ENCODE peak calls at places on chromosome 17, in eight cellular contexts. U is anterior cingulate cortex; L is ascending aorta; X is CD4-positive, alpha-beta T cell; Z is activated CD4-positive, alpha-beta T cell treated with anti-CD3 and anti-CD28 coated beads, Interleukin-2, amount 50 U/mL, for 1 hour; T is memory B cell; G is sigmoid colon; J is RWPE1. Q is an unnamed sample.

GRCh38 chr17:78231991-78232759 is 744 bp downstream of the TMEM235 start:
- DNase-seq in U (no peak), L (no peak), X (no peak), Z (no peak), T (peak; percentile 41), G (no peak), J (no peak), Q (no peak)

GRCh38 chr17:45339646-45340605 is 23.1 kb upstream of the MAP3K14 start:
- DNase-seq in U (no peak), L (no peak), X (no peak), Z (no peak), T (no peak), G (peak; percentile 48), J (no peak), Q (no peak)

GRCh38 chr17:6507535-6507934 is 48.8 kb downstream of the PITPNM3 start:
- DNase-seq in U (no peak), L (no peak), X (no peak), Z (no peak), T (no peak), G (peak; percentile 88), J (peak; percentile 96), Q (peak; percentile 57)

GRCh38 chr17:51908841-51909537 is 249.5 kb downstream of the CA10 start:
- DNase-seq in U (no peak), L (no peak), X (no peak), Z (no peak), T (no peak), G (no peak), J (no peak), Q (no peak)

GRCh38 chr17:57256708-57257112 is 387 bp downstream of the MSI2 start:
- DNase-seq in U (no peak), L (no peak), X (peak; percentile 51), Z (peak; percentile 48), T (no peak), G (peak; percentile 75), J (peak; percentile 26), Q (no peak)

GRCh38 chr17:76538281-76538931 is 897 bp upstream of the CYGB start:
- DNase-seq in U (no peak), L (no peak), X (no peak), Z (no peak), T (no peak), G (no peak), J (no peak), Q (no peak)

GRCh38 chr17:33936764-33937163 is 318.3 kb upstream of the CCL2 start:
- DNase-seq in U (no peak), L (no peak), X (no peak), Z (no peak), T (no peak), G (no peak), J (no peak), Q (no peak)

GRCh38 chr17:79220715-79221291 is 146.2 kb downstream of the ENGASE start:
- DNase-seq in U (no peak), L (no peak), X (no peak), Z (no peak), T (no peak), G (no peak), J (no peak), Q (no peak)

GRCh38 chr17:80779336-80779735 is 212.3 kb upstream of the CHMP6 start:
- DNase-seq in U (no peak), L (no peak), X (no peak), Z (no peak), T (no peak), G (peak; percentile 60), J (no peak), Q (no peak)

GRCh38 chr17:76246080-76247066 is 6.1 kb upstream of the RNF157 start:
- DNase-seq in U (no peak), L (no peak), X (peak; percentile 26), Z (peak; percentile 31), T (no peak), G (peak; percentile 44), J (no peak), Q (no peak)

GRCh38 chr17:81403671-81404534 is 8.6 kb downstream of the BAHCC1 start:
- DNase-seq in U (no peak), L (no peak), X (no peak), Z (no peak), T (no peak), G (no peak), J (no peak), Q (no peak)

GRCh38 chr17:57532966-57533365 is 212.1 kb downstream of the CCDC182 start:
- DNase-seq in U (no peak), L (no peak), X (no peak), Z (no peak), T (no peak), G (no peak), J (no peak), Q (no peak)

Q was measured in keratinocyte.